ENCODE peak calls at places on chromosomes 5 and 9, in six cellular contexts. C is breast epithelium, H is H54, X is HepG2, Q is heart left ventricle, B is testis. Y is an unnamed sample.

GRCh38 chr5:55604611-55605067 is 69.9 kb upstream of the PLPP1 start:
- DNase-seq in X (no peak), B (no peak), H (no peak), Q (no peak), C (no peak), Y (no peak)

GRCh38 chr9:86303316-86303975 is 21.1 kb upstream of the ISCA1 start:
- DNase-seq in B (no peak), H (no peak), X (no peak), Q (no peak), C (no peak), Y (no peak)

GRCh38 chr5:1442222-1443144 is 2.8 kb downstream of the SLC6A3 start:
- DNase-seq in C (no peak), X (no peak), H (no peak), B (no peak), Q (no peak), Y (no peak)

GRCh38 chr5:84274585-84275468 is 109.9 kb downstream of the EDIL3 start:
- DNase-seq in X (peak), H (no peak), C (no peak), Q (peak), B (peak), Y (peak)

GRCh38 chr9:87667164-87667738 is 58.7 kb upstream of the CTSL start:
- DNase-seq in Q (no peak), C (no peak), X (peak), H (peak), B (no peak), Y (no peak)

GRCh38 chr5:112183103-112183634 is 235.9 kb downstream of the EPB41L4A start:
- DNase-seq in Q (no peak), H (no peak), X (no peak), B (no peak), C (no peak), Y (no peak)

GRCh38 chr5:122187426-122187825 is 58.1 kb downstream of the ZNF474 start:
- DNase-seq in H (no peak), X (no peak), Q (peak), B (no peak), C (no peak), Y (no peak)

GRCh38 chr9:124040186-124040920 is 28.8 kb downstream of the LHX2 start:
- DNase-seq in C (no peak), Q (no peak), X (no peak), H (peak), B (no peak), Y (no peak)

GRCh38 chr5:14228219-14228618 is 85.1 kb downstream of the TRIO start:
- DNase-seq in X (no peak), Q (no peak), H (no peak), C (no peak), B (no peak), Y (no peak)

GRCh38 chr9:112443200-112443599 is 43.4 kb upstream of the KIAA1958 start:
- DNase-seq in H (no peak), B (peak), C (no peak), X (peak), Q (no peak), Y (no peak)

GRCh38 chr9:16347886-16348285 is 522.6 kb downstream of the BNC2 start:
- DNase-seq in B (no peak), X (no peak), H (no peak), C (no peak), Q (no peak), Y (no peak)

GRCh38 chr5:172939561-172939960 is 19.7 kb upstream of the RPL26L1 start:
- DNase-seq in B (no peak), C (no peak), X (no peak), H (no peak), Q (no peak), Y (no peak)

GRCh38 chr9:107020040-107020530 is 157.1 kb downstream of the ZNF462 start:
- DNase-seq in C (peak), Q (no peak), X (no peak), B (no peak), H (peak), Y (no peak)

GRCh38 chr9:134515026-134515821 is 126.4 kb upstream of the COL5A1 start:
- DNase-seq in Q (no peak), X (no peak), H (no peak), C (peak), B (no peak), Y (peak)

GRCh38 chr9:123568691-123569342 is 212.8 kb downstream of the CRB2 start:
- DNase-seq in C (no peak), Q (peak), X (no peak), H (no peak), B (peak), Y (peak)

GRCh38 chr9:82549174-82549821 is 513.6 kb downstream of the RASEF start:
- DNase-seq in B (no peak), C (no peak), H (no peak), Q (no peak), X (peak), Y (no peak)

GRCh38 chr9:110752766-110753165 is 84.2 kb downstream of the MUSK start:
- DNase-seq in C (no peak), H (peak), X (no peak), Q (no peak), B (no peak), Y (no peak)

GRCh38 chr5:122999947-123000563 is 36.5 kb downstream of the PPIC start:
- DNase-seq in X (peak), Q (peak), B (peak), C (no peak), H (no peak), Y (peak)

GRCh38 chr9:113875917-113876805 is at the start of gene ZNF618:
- DNase-seq in X (no peak), C (no peak), Q (peak), H (peak), B (peak), Y (peak)

GRCh38 chr9:90724880-90725279 is 76.7 kb upstream of the SYK start:
- DNase-seq in Q (no peak), H (no peak), C (no peak), B (no peak), X (no peak), Y (no peak)

GRCh38 chr5:11273180-11273882 is 512.3 kb upstream of the DAP start:
- DNase-seq in Q (no peak), H (no peak), C (no peak), B (no peak), X (no peak), Y (no peak)

GRCh38 chr5:126877011-126877410 is 100.1 kb downstream of the LMNB1 start:
- DNase-seq in B (no peak), X (no peak), Q (no peak), C (no peak), H (no peak), Y (no peak)

GRCh38 chr9:114250235-114250568 is 72.7 kb upstream of the ORM1 start:
- DNase-seq in C (peak), B (peak), Q (peak), X (no peak), H (no peak), Y (peak)

GRCh38 chr5:52469835-52470234 is 317.9 kb upstream of the ITGA1 start:
- DNase-seq in H (no peak), C (no peak), B (no peak), Q (no peak), X (no peak), Y (no peak)

GRCh38 chr5:102670224-102670836 is 84.8 kb upstream of the PAM start:
- DNase-seq in C (no peak), H (peak), X (peak), Q (no peak), B (peak), Y (no peak)

GRCh38 chr9:20636883-20637440 is 14.7 kb upstream of the MLLT3 start:
- DNase-seq in X (no peak), C (no peak), B (no peak), H (no peak), Q (no peak), Y (no peak)

GRCh38 chr9:85200726-85201402 is 531.3 kb downstream of the NTRK2 start:
- DNase-seq in X (no peak), C (peak), B (no peak), H (no peak), Q (no peak), Y (peak)

GRCh38 chr5:172339264-172340180 is 56.0 kb upstream of the UBTD2 start:
- DNase-seq in X (no peak), H (no peak), C (no peak), B (no peak), Q (no peak), Y (no peak)

GRCh38 chr5:11468334-11469039 is 435.8 kb downstream of the CTNND2 start:
- DNase-seq in B (no peak), Q (no peak), H (no peak), X (no peak), C (no peak), Y (no peak)

GRCh38 chr9:115295749-115296148 is 177.8 kb upstream of the TNC start:
- DNase-seq in C (no peak), H (no peak), Q (no peak), X (no peak), B (no peak), Y (no peak)

GRCh38 chr5:39943811-39944210 is 519.0 kb upstream of the DAB2 start:
- DNase-seq in Q (no peak), C (no peak), X (no peak), H (no peak), B (no peak), Y (no peak)

GRCh38 chr9:114156658-114157421 is 1.5 kb downstream of the COL27A1 start:
- DNase-seq in C (peak), B (peak), Q (peak), H (peak), X (no peak), Y (peak)

GRCh38 chr5:154723740-154724505 is 31.3 kb upstream of the LARP1 start:
- DNase-seq in Q (no peak), H (no peak), X (no peak), B (no peak), C (no peak), Y (no peak)

DNA sequence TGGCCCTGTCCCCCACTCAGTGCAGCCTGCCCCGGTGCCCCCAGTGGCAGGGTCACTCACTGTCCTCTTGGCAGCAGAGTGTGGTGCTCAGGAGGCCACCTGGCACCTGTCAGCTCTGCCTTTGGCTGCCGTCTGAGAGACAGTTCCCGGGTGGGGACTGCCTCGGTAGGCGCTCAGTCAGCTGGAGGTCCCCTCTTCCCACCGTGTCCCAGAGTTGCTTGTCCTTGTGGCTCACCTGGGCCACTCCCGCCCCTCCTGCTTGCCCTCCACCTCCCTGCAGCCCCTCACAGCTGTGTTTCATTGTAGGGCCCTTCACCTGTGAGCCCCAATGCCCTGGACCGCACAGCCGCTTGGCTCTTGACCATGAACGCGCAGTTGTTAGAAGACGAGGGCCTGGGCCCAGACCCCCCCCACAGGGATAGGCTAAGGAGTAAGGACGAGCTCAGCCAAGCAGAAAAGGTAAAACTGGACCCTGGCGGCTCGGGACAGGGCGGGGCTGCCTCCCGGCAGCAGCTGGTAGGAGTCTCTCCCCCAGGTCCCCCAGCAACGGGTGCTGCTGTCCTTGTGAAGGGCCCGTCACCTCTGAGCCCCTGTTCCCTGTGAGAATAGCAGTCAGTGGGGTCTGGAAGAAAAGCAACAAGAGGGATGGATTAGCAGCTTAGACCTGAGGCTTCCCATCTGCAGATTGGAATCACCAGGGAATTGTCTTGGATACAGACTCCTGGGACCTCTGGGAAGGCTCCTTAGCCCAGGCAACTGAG is 122.7 kb downstream of the DAB2IP start:
- DNase-seq in C (no peak), B (no peak), Q (peak), H (no peak), X (no peak), Y (no peak)
- TF ChIP-seq POLR2A in C (no peak), B (no peak), Q (no peak), H (no peak), X (no peak), Y (no peak)

DNA sequence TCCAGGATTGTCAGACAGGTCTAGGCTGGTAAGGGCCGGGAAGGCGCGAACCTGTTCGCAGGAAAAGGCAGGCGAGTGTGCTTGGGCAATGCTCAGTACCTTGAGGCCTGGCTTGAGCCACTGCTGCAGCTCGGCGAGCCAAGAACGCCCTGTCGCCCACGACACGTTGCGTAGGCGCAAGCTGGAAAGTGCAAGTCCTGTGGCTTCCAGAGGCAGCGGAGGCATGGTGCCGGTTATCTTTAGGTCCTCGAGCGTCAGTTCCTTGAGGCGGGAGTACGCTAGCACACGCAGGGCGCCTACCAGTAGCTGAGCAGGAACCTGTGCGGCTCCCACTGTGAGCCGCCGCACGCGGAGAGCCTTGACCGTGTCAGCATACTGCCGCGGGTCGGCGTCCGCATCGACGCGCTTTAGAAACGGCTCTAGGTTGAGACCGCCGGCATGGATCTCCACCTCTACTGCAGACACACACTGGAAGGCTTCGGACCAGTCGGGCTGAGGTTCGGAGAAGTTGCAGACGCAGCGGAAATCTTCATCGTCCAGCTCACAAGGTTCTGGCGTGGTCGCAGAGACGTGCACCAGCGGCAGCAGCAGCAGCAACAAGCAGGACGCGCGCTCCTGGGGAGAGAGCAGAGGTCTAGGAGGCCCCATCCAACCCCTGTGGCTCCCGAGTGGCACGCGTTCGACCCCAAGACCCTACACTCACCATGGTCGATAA is 452 bp downstream of the CD14 start:
- DNase-seq in C (peak), X (no peak), B (peak), Q (peak), H (no peak), Y (peak)
- TF ChIP-seq POLR2A in C (no peak), X (no peak), B (no peak), Q (no peak), H (no peak), Y (no peak)

GRCh38 chr5:177353093-177353492 is 1.6 kb upstream of the LMAN2 start:
- DNase-seq in X (no peak), B (no peak), C (no peak), H (no peak), Q (no peak), Y (no peak)

GRCh38 chr5:177354716-177355115 is 3.0 kb upstream of the RGS14 start:
- DNase-seq in X (no peak), Q (no peak), C (no peak), B (no peak), H (no peak), Y (no peak)

GRCh38 chr5:177355162-177355867 is 2.4 kb upstream of the RGS14 start:
- DNase-seq in H (no peak), X (no peak), Q (no peak), B (no peak), C (no peak), Y (no peak)

GRCh38 chr5:177355868-177356168 is 1.9 kb upstream of the RGS14 start:
- DNase-seq in B (no peak), H (no peak), C (no peak), Q (no peak), X (no peak), Y (no peak)

DNA sequence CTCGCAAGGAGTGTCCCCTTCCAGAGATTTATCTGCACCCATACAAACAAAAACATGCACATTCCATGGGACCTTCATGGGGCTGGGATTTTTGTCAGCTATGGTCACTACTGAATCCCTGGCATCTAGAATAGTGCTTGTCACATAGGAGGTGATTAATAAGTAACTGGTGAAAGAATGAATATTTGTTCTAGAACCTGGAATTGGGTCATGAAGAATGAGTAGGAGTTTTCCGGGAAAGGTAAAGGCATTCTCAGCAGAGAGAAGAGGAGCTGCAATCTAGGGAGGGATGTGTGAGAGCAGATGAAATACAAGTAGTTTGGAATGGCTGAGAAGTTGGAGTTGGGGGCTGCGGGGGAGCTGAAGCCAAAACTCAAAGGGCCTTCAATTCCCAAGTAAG is 2.8 kb upstream of the LMAN2 start:
- DNase-seq in X (peak), Q (no peak), H (no peak), C (no peak), B (no peak), Y (no peak)
- TF ChIP-seq POLR2A in X (no peak), Q (no peak), H (no peak), C (no peak), B (no peak), Y (no peak)

GRCh38 chr9:137614631-137615386 is 4.0 kb upstream of the EHMT1 start:
- DNase-seq in B (no peak), Q (no peak), X (no peak), C (no peak), H (no peak), Y (peak)
- TF ChIP-seq POLR2A in B (no peak), Q (no peak), X (no peak), C (no peak), H (no peak), Y (no peak)

GRCh38 chr5:149149942-149150341 is 8.6 kb downstream of the ABLIM3 start:
- DNase-seq in H (no peak), C (no peak), Q (no peak), B (no peak), X (no peak), Y (no peak)
- TF ChIP-seq POLR2A in H (no peak), C (no peak), Q (no peak), B (no peak), X (no peak), Y (no peak)

DNA sequence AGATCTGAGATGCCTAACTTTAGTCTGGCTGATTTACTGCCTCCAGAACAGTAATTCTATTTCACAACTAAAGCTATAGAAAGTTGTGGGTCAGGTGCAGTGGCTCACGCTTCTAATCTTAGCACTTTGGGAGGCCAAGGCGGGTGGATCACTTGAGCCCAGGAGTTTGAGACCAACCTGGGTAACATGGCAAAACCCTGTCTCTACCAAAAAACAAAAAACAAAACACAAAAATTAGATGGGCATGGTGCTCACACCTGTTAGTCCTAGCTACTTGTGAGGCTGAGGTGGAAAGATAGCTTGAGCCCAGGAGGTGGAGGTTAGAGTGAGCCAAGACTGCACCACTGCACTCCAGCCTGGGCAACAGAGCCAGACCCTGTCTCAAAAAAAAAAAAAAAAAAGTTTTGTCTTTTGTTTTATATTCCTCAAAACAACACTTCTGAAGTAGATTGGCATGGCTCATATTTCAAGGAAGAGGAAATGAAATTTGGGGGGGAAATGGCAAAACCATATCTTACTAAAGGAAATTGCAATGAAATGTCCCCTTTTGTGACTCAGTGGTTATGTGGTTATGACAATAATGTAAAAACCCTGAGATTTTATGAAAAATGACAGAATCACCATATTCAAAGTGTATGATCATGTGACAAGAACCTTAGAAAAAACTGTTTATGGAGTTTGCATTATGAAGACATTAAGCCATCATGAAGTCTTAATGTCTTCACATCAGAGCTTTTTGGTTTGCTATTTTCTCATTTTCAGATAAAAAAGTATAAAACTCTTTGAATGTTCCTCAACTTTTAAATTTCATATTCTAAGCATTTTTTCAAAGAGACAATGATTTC is 16.2 kb downstream of the FNBP1 start:
- DNase-seq in H (no peak), Q (no peak), X (no peak), C (no peak), B (no peak), Y (no peak)
- TF ChIP-seq POLR2A in H (no peak), Q (no peak), X (no peak), C (no peak), B (no peak), Y (no peak)

DNA sequence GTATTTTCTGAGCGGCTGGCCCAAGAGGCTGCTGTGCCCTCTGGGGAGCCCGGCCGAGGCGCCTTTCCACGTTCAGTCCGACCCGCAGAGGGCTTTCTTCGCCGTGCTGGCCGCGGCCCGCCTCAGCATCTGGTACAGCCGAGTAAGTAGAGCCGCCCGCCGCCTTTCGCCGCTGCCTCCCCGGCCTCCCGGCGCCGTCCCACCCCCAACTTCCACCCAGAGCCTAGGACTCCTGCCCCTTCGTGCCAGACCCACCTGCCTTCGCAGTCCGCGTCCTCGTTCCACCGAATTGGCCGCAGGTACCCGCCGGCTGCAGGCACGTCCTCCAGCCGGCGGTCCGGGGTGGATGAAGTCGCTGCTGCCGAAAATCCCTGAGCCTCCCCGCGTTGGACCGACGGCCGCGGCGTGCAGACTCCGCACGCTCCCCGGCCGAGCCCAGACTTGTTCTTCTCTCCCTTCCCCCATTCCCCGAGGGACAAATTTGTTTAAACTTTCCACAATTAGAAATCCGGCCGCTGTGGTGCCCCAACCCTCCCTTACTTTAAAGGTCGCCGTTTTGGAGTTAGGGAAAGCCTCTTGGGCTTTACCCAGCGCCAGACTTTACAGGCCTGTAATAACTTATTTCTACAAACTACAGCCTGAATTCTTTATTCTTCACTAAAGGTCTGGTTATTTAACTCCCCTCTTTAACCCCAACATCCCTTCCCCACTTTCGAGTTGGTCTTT is 568 bp downstream of the RIC1 start:
- DNase-seq in H (no peak), B (peak), Q (peak), C (peak), X (no peak), Y (peak)
- TF ChIP-seq POLR2A in H (no peak), B (no peak), Q (no peak), C (no peak), X (no peak), Y (no peak)

GRCh38 chr5:439636-440035 is 3.3 kb upstream of the EXOC3 start:
- DNase-seq in H (no peak), Q (no peak), X (no peak), C (no peak), B (no peak), Y (no peak)
- TF ChIP-seq POLR2A in H (no peak), Q (no peak), X (no peak), C (no peak), B (no peak), Y (no peak)

Y was measured in stomach.